ENCODE peak calls at places on chromosomes 6 and 20, in four cellular contexts. A is HL-60, O is GM12878, M is K562. J is an unnamed sample.
A peak's percentile ranks its signal among the peaks of the same experiment; 100 is the strongest.

GRCh38 chr6:18221288-18221615 is 43.1 kb downstream of the DEK start:
- DNase-seq in M (no peak), A (no peak), O (no peak), J (no peak)

GRCh38 chr6:84156306-84156705 is 71.1 kb downstream of the CEP162 start:
- DNase-seq in A (no peak), M (no peak), O (no peak), J (no peak)

GRCh38 chr6:151765444-151765886 is 42.0 kb upstream of the ESR1 start:
- DNase-seq in O (no peak), A (peak; percentile 5), M (peak; percentile 63), J (peak; percentile 25)

GRCh38 chr20:17674722-17675518 is 7.1 kb downstream of the RRBP1 start:
- DNase-seq in M (no peak), O (no peak), A (no peak), J (no peak)

GRCh38 chr6:107823047-107823557 is 1.0 kb downstream of the SCML4 start:
- DNase-seq in A (no peak), O (no peak), M (no peak), J (no peak)

GRCh38 chr20:42346771-42347170 is 728.6 kb upstream of the CHD6 start:
- DNase-seq in A (no peak), O (no peak), M (no peak), J (no peak)

GRCh38 chr6:137119196-137120104 is 54.0 kb downstream of the IL22RA2 start:
- DNase-seq in O (no peak), A (no peak), M (no peak), J (no peak)

GRCh38 chr6:44534291-44534690 is 146.8 kb downstream of the CDC5L start:
- DNase-seq in M (no peak), O (no peak), A (no peak), J (no peak)

GRCh38 chr6:100237881-100238280 is 226.8 kb downstream of the SIM1 start:
- DNase-seq in A (no peak), M (no peak), O (no peak), J (no peak)

GRCh38 chr6:1227600-1227934 is 84.3 kb upstream of the FOXQ1 start:
- DNase-seq in M (no peak), O (no peak), A (no peak), J (no peak)

DNA sequence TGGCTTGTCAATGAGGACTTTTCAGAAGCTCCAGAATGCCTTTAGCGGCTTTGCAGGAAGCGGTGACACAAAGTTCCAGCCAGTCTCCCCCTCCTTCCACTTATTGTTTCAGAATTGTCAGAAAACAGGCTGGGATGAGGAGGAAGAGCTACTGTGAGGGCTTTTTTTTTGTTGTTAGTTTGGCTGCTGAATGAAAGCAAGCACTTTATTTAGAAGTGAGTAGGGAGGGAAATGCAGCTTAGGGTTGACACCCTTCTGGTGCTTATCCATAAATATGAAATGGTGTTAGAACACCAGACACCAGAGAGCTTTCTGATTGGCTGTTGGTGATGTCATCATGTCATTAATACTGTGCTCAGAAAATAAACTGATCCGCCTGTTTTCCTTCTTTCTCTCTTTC is 251.5 kb downstream of the SOX4 start:
- DNase-seq in O (no peak), M (peak; percentile 15), A (no peak), J (no peak)
- TF ChIP-seq SPI1 in O (no peak), M (no peak), A (no peak), J (no peak)

GRCh38 chr6:170545405-170545804 is 7.7 kb downstream of the PSMB1 start:
- DNase-seq in A (no peak), O (no peak), M (no peak), J (no peak)
- TF ChIP-seq SPI1 in A (no peak), O (no peak), M (no peak), J (no peak)

GRCh38 chr6:6600865-6601264 is 12.3 kb downstream of the LY86 start:
- DNase-seq in O (no peak), A (no peak), M (no peak), J (no peak)
- TF ChIP-seq SPI1 in O (no peak), A (no peak), M (no peak), J (no peak)

DNA sequence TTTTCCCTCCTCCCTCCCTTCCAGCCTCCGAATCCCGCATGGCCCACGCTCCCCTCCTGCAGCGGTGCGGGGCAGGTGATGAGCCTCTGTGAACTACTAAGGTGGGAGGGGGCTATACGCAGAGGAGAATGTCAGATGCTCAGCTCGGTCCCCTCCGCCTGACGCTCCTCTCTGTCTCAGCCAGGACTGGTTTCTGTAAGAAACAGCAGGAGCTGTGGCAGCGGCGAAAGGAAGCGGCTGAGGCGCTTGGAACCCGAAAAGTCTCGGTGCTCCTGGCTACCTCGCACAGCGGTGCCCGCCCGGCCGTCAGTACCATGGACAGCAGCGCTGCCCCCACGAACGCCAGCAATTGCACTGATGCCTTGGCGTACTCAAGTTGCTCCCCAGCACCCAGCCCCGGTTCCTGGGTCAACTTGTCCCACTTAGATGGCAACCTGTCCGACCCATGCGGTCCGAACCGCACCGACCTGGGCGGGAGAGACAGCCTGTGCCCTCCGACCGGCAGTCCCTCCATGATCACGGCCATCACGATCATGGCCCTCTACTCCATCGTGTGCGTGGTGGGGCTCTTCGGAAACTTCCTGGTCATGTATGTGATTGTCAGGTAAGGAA is at the start of gene OPRM1:
- DNase-seq in A (no peak), O (no peak), M (peak; percentile 13), J (no peak)
- TF ChIP-seq SPI1 in A (no peak), O (no peak), M (no peak), J (no peak)

DNA sequence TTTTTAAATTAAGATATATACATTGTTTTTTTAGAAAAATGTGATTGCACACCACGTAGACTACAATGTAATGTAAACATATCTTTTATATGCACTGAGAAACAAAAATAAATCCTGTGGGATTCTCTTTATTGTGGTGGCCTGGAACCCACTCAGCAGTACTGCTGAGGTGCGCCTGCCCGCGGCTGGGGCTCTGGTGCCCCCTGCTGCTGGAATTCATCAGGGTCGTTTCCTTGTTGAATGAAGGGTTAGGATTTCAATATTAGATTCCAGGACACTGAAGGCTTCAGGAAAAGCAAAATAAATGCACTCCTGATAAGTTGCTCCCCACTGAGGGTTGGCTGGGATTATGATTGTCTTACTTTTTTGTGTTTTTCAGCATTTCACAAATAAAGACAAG is 175.8 kb upstream of the GGTLC1 start:
- DNase-seq in M (peak; percentile 12), A (no peak), O (no peak), J (no peak)
- TF ChIP-seq SPI1 in M (no peak), A (no peak), O (no peak), J (no peak)

GRCh38 chr6:60643870-60644269 is 1642.2 kb downstream of the KHDRBS2 start:
- DNase-seq in A (no peak), O (no peak), M (no peak), J (no peak)
- TF ChIP-seq SPI1 in A (no peak), O (no peak), M (no peak), J (no peak)

GRCh38 chr20:438581-439469 is 23.5 kb downstream of the TBC1D20 start:
- DNase-seq in M (no peak), A (peak; percentile 38), O (peak; percentile 13), J (no peak)

GRCh38 chr20:443223-443793 is 19.0 kb downstream of the TBC1D20 start:
- DNase-seq in M (no peak), O (no peak), A (no peak), J (no peak)

GRCh38 chr20:437787-438486 is 24.4 kb downstream of the TBC1D20 start:
- DNase-seq in O (no peak), M (no peak), A (no peak), J (no peak)

GRCh38 chr20:440636-441035 is 21.7 kb downstream of the TBC1D20 start:
- DNase-seq in M (no peak), O (no peak), A (no peak), J (no peak)

GRCh38 chr20:440148-440547 is 22.2 kb downstream of the TBC1D20 start:
- DNase-seq in O (no peak), A (no peak), M (no peak), J (no peak)
- TF ChIP-seq SPI1 in O (no peak), A (no peak), M (no peak), J (no peak)

GRCh38 chr6:157715766-157716171 is 107.3 kb upstream of the SNX9 start:
- DNase-seq in M (no peak), O (no peak), A (no peak), J (no peak)
- TF ChIP-seq SPI1 in M (no peak), O (no peak), A (no peak), J (no peak)

J was measured in GM12891.